ENCODE peak calls at places on chromosomes 5 and 9, in six cellular contexts. D is endodermal cell; T is substantia nigra; G is stomach; Y is stimulated activated CD4-positive, alpha-beta T cell treated with anti-CD3 and anti-CD28 coated beads, Interleukin-2, amount 100 ng/mL, for 48 hours; X is WTC11. U is an unnamed sample.

GRCh38 chr5:59779453-59779852 is 114.1 kb downstream of the PDE4D start:
- DNase-seq in D (no peak), Y (no peak), X (no peak), T (no peak), G (no peak), U (no peak)

GRCh38 chr5:111364992-111365391 is 140.8 kb downstream of the CAMK4 start:
- DNase-seq in D (peak; percentile 51), X (no peak), T (no peak), G (no peak), Y (no peak), U (no peak)

GRCh38 chr9:4955836-4956235 is 29.2 kb upstream of the JAK2 start:
- DNase-seq in Y (no peak), G (no peak), D (no peak), T (no peak), X (no peak), U (no peak)

GRCh38 chr9:74499770-74500583 is 2.8 kb downstream of the RORB start:
- DNase-seq in D (peak; percentile 76), T (peak; percentile 7), G (no peak), X (peak; percentile 28), Y (no peak), U (no peak)

GRCh38 chr5:148833925-148834324 is 7.5 kb downstream of the ADRB2 start:
- DNase-seq in X (no peak), T (no peak), G (no peak), D (no peak), Y (no peak), U (no peak)

GRCh38 chr9:105114318-105114717 is 130.1 kb upstream of the SLC44A1 start:
- DNase-seq in T (no peak), G (no peak), D (no peak), Y (no peak), X (no peak), U (no peak)

GRCh38 chr5:157548513-157549282 is 26.9 kb downstream of the ADAM19 start:
- DNase-seq in T (no peak), G (no peak), Y (no peak), X (no peak), D (no peak), U (no peak)

GRCh38 chr5:7873216-7873615 is 4.3 kb downstream of the MTRR start:
- DNase-seq in X (no peak), D (no peak), T (no peak), G (no peak), Y (peak; percentile 34), U (no peak)

GRCh38 chr9:113380869-113381378 is 4.1 kb upstream of the HDHD3 start:
- DNase-seq in X (no peak), Y (no peak), T (no peak), G (no peak), D (no peak), U (no peak)

GRCh38 chr5:112703866-112704820 is 33.5 kb upstream of the APC start:
- DNase-seq in Y (no peak), G (no peak), X (no peak), D (no peak), T (no peak), U (no peak)

GRCh38 chr9:76531231-76531775 is 72.3 kb downstream of the GCNT1 start:
- DNase-seq in Y (no peak), D (no peak), T (no peak), G (no peak), X (no peak), U (no peak)

GRCh38 chr5:179613460-179614071 is 9.9 kb downstream of the HNRNPH1 start:
- DNase-seq in G (no peak), D (peak; percentile 63), X (peak; percentile 12), T (no peak), Y (no peak), U (no peak)

GRCh38 chr9:1319436-1319835 is 269.3 kb downstream of the DMRT2 start:
- DNase-seq in D (no peak), X (no peak), G (no peak), Y (no peak), T (no peak), U (no peak)

GRCh38 chr9:126939821-126940221 is 25.2 kb downstream of the RALGPS1 start:
- DNase-seq in D (no peak), X (no peak), G (peak; percentile 66), Y (no peak), T (no peak), U (no peak)

GRCh38 chr9:120713257-120714087 is 798 bp downstream of the MEGF9 start:
- DNase-seq in T (no peak), X (peak; percentile 25), G (no peak), D (peak; percentile 71), Y (peak; percentile 7), U (no peak)

GRCh38 chr9:121288874-121289553 is 21.1 kb downstream of the GSN start:
- DNase-seq in G (peak; percentile 69), T (peak; percentile 74), X (peak; percentile 58), Y (no peak), D (peak; percentile 90), U (no peak)

GRCh38 chr5:72955143-72955767 is 586 bp upstream of the FCHO2 start:
- DNase-seq in T (no peak), X (peak; percentile 70), Y (no peak), G (peak; percentile 81), D (peak; percentile 88), U (peak; percentile 28)

GRCh38 chr5:142432961-142433360 is 108.1 kb upstream of the SPRY4 start:
- DNase-seq in D (peak; percentile 60), T (no peak), G (no peak), X (no peak), Y (no peak), U (no peak)

GRCh38 chr9:134689320-134690181 is 47.9 kb downstream of the COL5A1 start:
- DNase-seq in Y (peak; percentile 25), D (peak; percentile 93), T (no peak), G (peak; percentile 56), X (peak; percentile 84), U (no peak)

U was measured in esophagus squamous epithelium.